ENCODE peak calls at places on chromosomes 5 and 9, in nine cellular contexts. O is suprapubic skin, S is sigmoid colon, F is K562, D is HepG2, Q is transverse colon, U is GM12878, M is stomach, Y is esophagus muscularis mucosa. E is an unnamed sample.

GRCh38 chr5:132134384-132134783 is 60.8 kb downstream of the CSF2 start:
- DNase-seq in U (no peak), Y (no peak), S (no peak), Q (no peak), F (no peak), D (peak; percentile 15), O (no peak), M (no peak), E (no peak)

GRCh38 chr9:87213948-87214347 is 266.6 kb upstream of the GAS1 start:
- DNase-seq in F (no peak), S (no peak), Q (no peak), O (no peak), D (no peak), Y (peak; percentile 87), M (no peak), U (no peak), E (no peak)

GRCh38 chr9:1042466-1042865 is 7.7 kb upstream of the DMRT2 start:
- DNase-seq in S (no peak), M (no peak), D (no peak), U (no peak), F (no peak), Q (peak; percentile 34), Y (peak; percentile 79), O (no peak), E (no peak)

GRCh38 chr9:112012026-112012902 is 115.7 kb downstream of the UGCG start:
- DNase-seq in D (peak; percentile 66), U (peak; percentile 96), Q (peak; percentile 72), Y (no peak), F (peak; percentile 30), M (peak; percentile 75), S (peak; percentile 83), O (no peak), E (peak; percentile 79)

GRCh38 chr9:137382444-137382727 is 40.6 kb downstream of the EXD3 start:
- DNase-seq in U (no peak), D (no peak), Y (no peak), Q (no peak), M (no peak), F (no peak), S (no peak), O (no peak), E (no peak)

GRCh38 chr9:111805841-111806241 is 11.1 kb upstream of the SHOC1 start:
- DNase-seq in S (no peak), O (no peak), M (no peak), D (no peak), Y (no peak), F (no peak), Q (no peak), U (no peak), E (no peak)

GRCh38 chr5:134100283-134101011 is 14.0 kb upstream of the TCF7 start:
- DNase-seq in Q (peak; percentile 70), M (peak; percentile 37), U (peak; percentile 94), F (no peak), O (no peak), S (no peak), D (no peak), Y (no peak), E (no peak)

GRCh38 chr9:69822091-69822750 is 1.6 kb downstream of the CFAP95 start:
- DNase-seq in O (no peak), S (no peak), Q (no peak), U (no peak), Y (no peak), F (no peak), M (no peak), D (no peak), E (no peak)

GRCh38 chr9:128895556-128895955 is 13.6 kb downstream of the LRRC8A start:
- DNase-seq in F (no peak), M (no peak), U (no peak), Q (no peak), S (no peak), Y (no peak), O (no peak), D (no peak), E (no peak)

GRCh38 chr5:58002318-58002717 is 457.6 kb downstream of the PLK2 start:
- DNase-seq in Q (no peak), F (no peak), D (no peak), U (no peak), Y (no peak), M (no peak), S (no peak), O (no peak), E (no peak)

GRCh38 chr5:103356344-103357091 is 98.0 kb downstream of the MACIR start:
- DNase-seq in U (no peak), D (no peak), Y (no peak), O (no peak), S (no peak), Q (no peak), F (no peak), M (no peak), E (no peak)

GRCh38 chr9:130636648-130637020 is 27.8 kb upstream of the PRDM12 start:
- DNase-seq in S (no peak), Y (no peak), O (no peak), Q (no peak), M (no peak), D (no peak), U (no peak), F (no peak), E (no peak)

GRCh38 chr5:141617682-141618029 is 1.1 kb downstream of the DIAPH1 start:
- DNase-seq in D (no peak), S (no peak), M (no peak), Y (no peak), U (no peak), O (no peak), F (peak; percentile 27), Q (no peak), E (no peak)

GRCh38 chr9:136439550-136440408 is at the start of gene INPP5E:
- DNase-seq in F (peak; percentile 84), S (peak; percentile 78), U (no peak), D (peak; percentile 16), Q (peak; percentile 83), Y (no peak), O (no peak), M (peak; percentile 82), E (peak; percentile 69)

GRCh38 chr5:926416-927171 is 33.9 kb downstream of the TRIP13 start:
- DNase-seq in M (no peak), D (no peak), F (no peak), O (no peak), Y (no peak), S (peak; percentile 71), Q (no peak), U (no peak), E (no peak)

GRCh38 chr5:922745-923472 is 30.2 kb downstream of the TRIP13 start:
- DNase-seq in Q (no peak), M (no peak), D (no peak), Y (no peak), F (no peak), O (no peak), S (no peak), U (no peak), E (peak; percentile 47)

GRCh38 chr5:921456-921855 is 28.8 kb downstream of the TRIP13 start:
- DNase-seq in F (no peak), M (no peak), Q (no peak), U (no peak), O (no peak), S (no peak), D (no peak), Y (no peak), E (no peak)

GRCh38 chr5:922041-922744 is 29.5 kb downstream of the TRIP13 start:
- DNase-seq in M (no peak), U (no peak), D (no peak), F (no peak), Q (no peak), S (no peak), O (no peak), Y (no peak), E (peak; percentile 51)

DNA sequence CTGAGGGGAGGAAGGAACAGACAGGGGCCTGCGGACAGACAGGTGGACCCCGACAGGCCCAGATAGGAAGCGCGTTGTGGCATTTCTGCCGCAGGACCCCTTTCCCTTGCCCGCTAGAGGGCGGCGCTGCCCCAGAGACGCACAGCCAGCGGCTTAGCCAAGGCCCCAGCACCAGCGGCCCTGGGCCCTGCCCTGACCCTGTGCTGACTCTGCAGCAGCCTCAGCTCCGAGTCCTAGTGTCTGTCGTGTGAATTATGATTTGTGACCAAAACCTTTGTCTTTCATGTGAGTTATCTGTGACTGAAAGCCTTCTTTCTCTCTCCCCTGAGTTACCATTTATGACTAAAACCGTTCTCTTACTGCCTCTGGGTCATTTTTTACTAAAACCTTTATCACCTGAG is 30.8 kb downstream of the TRIP13 start:
- DNase-seq in F (peak; percentile 87), Q (peak; percentile 79), D (peak; percentile 66), Y (no peak), U (no peak), M (peak; percentile 84), S (peak; percentile 89), O (peak; percentile 89), E (peak; percentile 73)
- TF ChIP-seq POLR2A in F (no peak), Q (no peak), D (no peak), Y (no peak), U (no peak), M (no peak), S (no peak), O (no peak), E (no peak)

GRCh38 chr5:59093329-59093728 is 510.5 kb downstream of the RAB3C start:
- DNase-seq in Q (no peak), Y (no peak), U (no peak), D (no peak), S (no peak), F (no peak), M (no peak), O (no peak), E (no peak)

GRCh38 chr5:59092758-59093157 is 509.9 kb downstream of the RAB3C start:
- DNase-seq in Q (no peak), M (no peak), O (no peak), S (no peak), Y (no peak), F (no peak), U (no peak), D (no peak), E (no peak)

GRCh38 chr5:59098743-59099142 is 515.9 kb downstream of the RAB3C start:
- DNase-seq in Q (no peak), D (no peak), M (no peak), S (no peak), U (no peak), O (no peak), Y (no peak), F (no peak), E (no peak)

GRCh38 chr5:59097116-59097515 is 514.2 kb downstream of the RAB3C start:
- DNase-seq in Q (no peak), M (no peak), Y (no peak), O (no peak), S (no peak), F (no peak), U (no peak), D (no peak), E (no peak)

GRCh38 chr5:59095480-59095879 is 512.6 kb downstream of the RAB3C start:
- DNase-seq in F (no peak), D (no peak), S (no peak), M (no peak), O (no peak), Y (no peak), U (no peak), Q (no peak), E (no peak)
- TF ChIP-seq POLR2AphosphoS5 in F (no peak), D (no peak), S (no peak), M (peak; percentile 33), O (no peak), Y (peak; percentile 8), U (no peak), Q (peak; percentile 7), E (no peak)

GRCh38 chr5:662751-663435 is 30.3 kb downstream of the TPPP start:
- DNase-seq in Y (no peak), U (no peak), M (no peak), D (no peak), F (no peak), O (peak; percentile 71), Q (no peak), S (no peak), E (peak; percentile 16)
- TF ChIP-seq EP300 in Y (no peak), U (no peak), M (no peak), D (no peak), F (no peak), O (no peak), Q (no peak), S (no peak), E (no peak)

GRCh38 chr5:1297243-1297642 is 2.4 kb upstream of the TERT start:
- DNase-seq in M (no peak), Q (no peak), U (no peak), F (no peak), Y (no peak), D (no peak), S (peak; percentile 11), O (no peak), E (no peak)
- TF ChIP-seq POLR2A in M (no peak), Q (no peak), U (no peak), F (no peak), Y (no peak), D (no peak), S (no peak), O (no peak), E (no peak)